ENCODE peak calls at places on chromosomes 4 and X, in five cellular contexts. C is IMR-90, T is H9, A is H1, J is mesenchymal stem cell. M is an unnamed sample.

GRCh38 chr4:1565598-1566295 is 118.4 kb downstream of the FAM53A start:
- DNase-seq in C (no peak), A (no peak), T (no peak), J (no peak), M (no peak)

GRCh38 chr4:53169695-53170617 is 195.9 kb downstream of the SCFD2 start:
- DNase-seq in A (no peak), C (no peak), J (no peak), T (no peak), M (no peak)

GRCh38 chr4:166400270-166400894 is 527.3 kb downstream of the TLL1 start:
- DNase-seq in J (no peak), T (no peak), A (no peak), C (no peak), M (no peak)

GRCh38 chr4:98166025-98166730 is 22.9 kb upstream of the STPG2 start:
- DNase-seq in A (no peak), T (no peak), J (no peak), C (peak), M (no peak)

GRCh38 chrX:9327747-9328145 is 137.1 kb upstream of the TBL1X start:
- DNase-seq in C (peak), T (no peak), A (no peak), J (peak), M (no peak)

GRCh38 chr4:114349543-114350175 is 248.9 kb upstream of the UGT8 start:
- DNase-seq in J (peak), A (no peak), T (no peak), C (peak), M (no peak)

GRCh38 chr4:8201341-8201781 is 2.3 kb downstream of the SH3TC1 start:
- DNase-seq in A (no peak), T (no peak), J (no peak), C (no peak), M (no peak)

GRCh38 chr4:22754091-22754490 is 61.4 kb downstream of the GBA3 start:
- DNase-seq in T (no peak), J (no peak), C (no peak), A (no peak), M (no peak)

GRCh38 chrX:124239911-124240310 is 92.5 kb upstream of the TEX13D start:
- DNase-seq in T (no peak), A (no peak), J (no peak), C (no peak), M (no peak)

GRCh38 chr4:8505229-8505628 is 64.7 kb downstream of the TRMT44 start:
- DNase-seq in A (no peak), T (no peak), C (no peak), J (no peak), M (no peak)

GRCh38 chrX:26522501-26522900 is 306.5 kb downstream of the MAGEB5 start:
- DNase-seq in A (no peak), C (no peak), T (peak), J (no peak), M (no peak)

GRCh38 chr4:7928711-7929505 is 10.8 kb downstream of the AFAP1 start:
- DNase-seq in A (no peak), T (no peak), J (peak), C (no peak), M (no peak)

GRCh38 chr4:164716901-164717300 is 37.0 kb upstream of the SMIM31 start:
- DNase-seq in T (peak), C (no peak), J (no peak), A (no peak), M (no peak)

GRCh38 chrX:154368630-154369452 is 5.6 kb downstream of the FLNA start:
- DNase-seq in A (no peak), C (peak), T (peak), J (peak), M (no peak)

GRCh38 chr4:185896832-185897475 is 85.0 kb upstream of the SORBS2 start:
- DNase-seq in A (no peak), T (no peak), C (no peak), J (no peak), M (no peak)

GRCh38 chrX:16239211-16239610 is 71.9 kb downstream of the MAGEB17 start:
- DNase-seq in C (peak), A (no peak), T (no peak), J (peak), M (no peak)

GRCh38 chr4:25563071-25563564 is 92.5 kb upstream of the SLC34A2 start:
- DNase-seq in A (no peak), C (no peak), J (no peak), T (no peak), M (no peak)

GRCh38 chr4:1511441-1512041 is 105.3 kb upstream of the NKX1-1 start:
- DNase-seq in A (no peak), J (peak), T (peak), C (peak), M (no peak)

GRCh38 chrX:46599051-46599560 is 25.5 kb downstream of the CHST7 start:
- DNase-seq in C (peak), T (no peak), J (peak), A (no peak), M (no peak)

GRCh38 chr4:94798808-94799207 is 41.1 kb downstream of the BMPR1B start:
- DNase-seq in T (no peak), C (peak), J (no peak), A (no peak), M (no peak)

GRCh38 chr4:55169352-55169959 is 44.1 kb upstream of the KDR start:
- DNase-seq in T (peak), C (peak), J (peak), A (no peak), M (peak)
- H2BK5ac ChIP-seq in T (no peak), C (no peak), J (no peak), A (no peak), M (no peak)

GRCh38 chrX:1909419-1910206 is 294.8 kb downstream of the ASMT start:
- DNase-seq in A (no peak), C (no peak), J (no peak), T (no peak), M (no peak)
- H2AFZ ChIP-seq in A (no peak), C (no peak), J (no peak), T (no peak), M (peak)

GRCh38 chr4:14178421-14178820 is 550.9 kb upstream of the BOD1L1 start:
- DNase-seq in T (no peak), J (peak), C (peak), A (no peak), M (no peak)

GRCh38 chr4:14180983-14181601 is 553.6 kb upstream of the BOD1L1 start:
- DNase-seq in A (no peak), C (peak), T (no peak), J (no peak), M (no peak)

GRCh38 chr4:14177987-14178386 is 550.5 kb upstream of the BOD1L1 start:
- DNase-seq in C (no peak), A (no peak), T (no peak), J (no peak), M (no peak)

GRCh38 chr4:14180166-14180565 is 552.6 kb upstream of the BOD1L1 start:
- DNase-seq in A (no peak), T (no peak), C (no peak), J (no peak), M (no peak)

DNA sequence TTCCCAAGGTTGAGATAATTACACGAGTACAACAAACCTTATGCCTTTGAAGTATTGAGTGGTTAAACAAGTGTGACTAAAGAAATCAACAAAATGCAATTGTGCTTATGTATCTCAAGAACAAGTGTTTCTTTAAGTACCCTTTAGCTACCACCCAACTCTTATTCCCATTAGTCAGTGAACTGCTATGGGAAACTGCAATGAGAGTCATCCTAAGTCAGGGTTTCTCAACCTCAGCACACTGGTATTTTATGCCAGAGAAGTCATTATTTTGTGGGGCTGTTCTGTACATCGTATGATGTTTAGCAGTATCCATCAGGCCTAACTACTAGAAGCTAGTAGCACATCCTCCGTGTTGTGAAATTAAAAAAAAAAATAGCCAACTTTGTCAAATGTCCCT is 549.1 kb upstream of the BOD1L1 start:
- DNase-seq in A (no peak), J (no peak), C (peak), T (no peak), M (no peak)
- H2BK5ac ChIP-seq in A (no peak), J (no peak), C (no peak), T (no peak), M (no peak)

GRCh38 chr4:37487668-37488067 is 198.5 kb downstream of the RELL1 start:
- DNase-seq in C (no peak), J (no peak), A (no peak), T (no peak), M (no peak)
- H2AFZ ChIP-seq in C (no peak), J (no peak), A (no peak), T (no peak), M (no peak)

DNA sequence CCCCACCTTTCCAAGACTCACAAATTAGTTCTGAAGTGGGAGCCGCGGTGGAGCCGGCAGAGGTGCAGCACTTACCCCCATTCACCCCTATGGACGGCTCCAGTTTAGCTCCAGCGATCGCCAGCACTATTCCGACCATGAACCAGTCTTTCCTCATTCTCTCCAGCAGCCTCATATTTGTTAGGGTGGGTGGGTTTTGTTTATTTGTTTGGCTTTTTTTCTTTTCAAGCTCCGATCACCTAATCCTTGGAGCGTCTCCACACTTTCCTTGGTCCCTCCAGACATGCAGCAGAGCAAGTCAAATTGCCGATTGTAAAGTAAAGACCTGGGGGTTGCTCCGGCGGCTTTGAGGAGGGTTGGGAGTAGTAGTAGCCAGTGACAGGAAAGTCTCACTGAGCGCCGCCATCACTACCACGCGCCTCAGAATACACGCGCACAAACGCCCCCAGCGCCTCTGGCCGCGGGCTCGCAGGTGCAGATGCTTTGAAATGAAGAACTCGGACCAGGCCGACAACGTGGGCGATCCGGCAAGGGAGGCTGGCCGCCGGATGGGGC is at the start of gene SLC10A7:
- DNase-seq in J (peak), A (peak), T (peak), C (peak), M (peak)
- H2BK5ac ChIP-seq in J (peak), A (peak), T (no peak), C (peak), M (peak)

GRCh38 chr4:125010776-125011503 is 298.4 kb upstream of the ANKRD50 start:
- DNase-seq in T (peak), C (peak), A (peak), J (no peak), M (no peak)
- H2AFZ ChIP-seq in T (peak), C (no peak), A (peak), J (no peak), M (peak)

GRCh38 chr4:112704991-112705845 is 68.3 kb downstream of the LARP7 start:
- DNase-seq in C (peak), T (peak), J (peak), A (peak), M (peak)
- H2BK5ac ChIP-seq in C (no peak), T (peak), J (no peak), A (peak), M (no peak)

GRCh38 chrX:2541603-2542002 is 40.8 kb upstream of the DHRSX start:
- DNase-seq in J (no peak), T (no peak), A (no peak), C (no peak), M (no peak)
- H2AFZ ChIP-seq in J (no peak), T (no peak), A (no peak), C (no peak), M (no peak)

GRCh38 chr4:99462875-99463464 is 27.8 kb upstream of the ADH7 start:
- DNase-seq in A (no peak), T (peak), C (peak), J (peak), M (peak)

GRCh38 chr4:99458911-99459447 is 23.8 kb upstream of the ADH7 start:
- DNase-seq in C (peak), J (no peak), A (no peak), T (no peak), M (no peak)

GRCh38 chr4:99463566-99463965 is 28.4 kb upstream of the ADH7 start:
- DNase-seq in J (no peak), A (no peak), T (no peak), C (no peak), M (no peak)

GRCh38 chr4:99459546-99460042 is 24.5 kb upstream of the ADH7 start:
- DNase-seq in J (no peak), A (no peak), T (no peak), C (no peak), M (no peak)

DNA sequence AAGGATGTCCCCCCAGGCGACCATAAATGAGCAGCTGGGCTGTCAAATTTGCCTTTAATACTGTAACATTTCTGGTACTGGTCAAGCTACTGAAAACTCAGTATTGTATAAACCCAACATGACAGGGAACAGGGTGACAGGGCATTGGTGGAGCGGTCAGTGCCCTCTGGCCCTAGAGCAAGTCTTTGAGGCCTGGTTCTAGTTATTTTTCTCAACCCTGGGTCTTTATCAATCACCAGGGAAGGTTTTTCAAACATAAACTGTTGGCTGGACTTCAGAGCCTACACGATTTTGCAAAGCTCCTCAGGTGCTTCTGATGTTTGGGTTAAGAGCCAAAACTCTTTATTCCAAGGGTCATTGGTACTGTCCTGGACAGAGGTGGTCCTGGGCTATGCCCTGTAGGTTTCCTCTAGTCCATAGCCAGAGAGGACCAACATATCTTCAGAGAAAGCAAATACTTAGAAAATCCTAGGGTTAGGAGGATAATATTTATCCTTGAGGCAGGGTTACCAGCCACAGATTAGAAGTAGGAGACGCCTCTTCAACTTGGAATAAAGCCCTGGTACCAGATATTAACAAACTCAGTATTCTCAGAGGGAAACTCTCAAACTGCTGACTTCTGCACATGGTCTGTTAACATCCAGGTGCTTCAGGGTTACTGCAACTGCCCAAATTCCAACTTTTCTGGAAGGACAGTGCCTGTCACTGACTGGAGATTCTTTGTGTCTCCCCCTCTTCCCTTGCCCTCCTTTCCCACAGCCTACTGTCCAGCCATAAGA is 26.7 kb upstream of the ADH7 start:
- DNase-seq in J (no peak), T (no peak), C (no peak), A (no peak), M (no peak)
- H2BK5ac ChIP-seq in J (no peak), T (no peak), C (no peak), A (no peak), M (no peak)

GRCh38 chr4:125519376-125520171 is 204.8 kb downstream of the FAT4 start:
- DNase-seq in T (no peak), J (no peak), A (no peak), C (no peak), M (no peak)
- H2AFZ ChIP-seq in T (no peak), J (no peak), A (no peak), C (no peak), M (peak)

M was measured in neuronal stem cell.